ENCODE peak calls at places on chromosomes 13 and 19, in nine cellular contexts. V is GM12865; P is NCI-H1092 treated with DMSO at 0.1 percent for 48 hours; X is GM18507; U is NK-92 treated with Interleukin-12 subunit alpha and Interleukin-12 subunit beta, amount 100 ng/mL, for 24 hours; M is stimulated activated naive CD8-positive, alpha-beta T cell treated with anti-CD3 and anti-CD28 coated beads, Interleukin-15, amount 100 ng/mL, for 72 hours; N is CD4-positive, alpha-beta T cell; D is stimulated activated effector memory CD8-positive, alpha-beta T cell treated with anti-CD3 and anti-CD28 coated beads, Interleukin-12 subunit alpha, Interleukin-12 subunit beta, amount 100 ng/mL, for 72 hours; F is iPS-NIHi11. C is an unnamed sample.

GRCh38 chr19:50870417-50871089 is 2.7 kb upstream of the KLK2 start:
- DNase-seq in D (peak), X (no peak), P (no peak), F (no peak), V (peak), M (no peak), U (no peak), N (no peak), C (no peak)

GRCh38 chr19:17555929-17556813 is 722 bp downstream of the COLGALT1 start:
- DNase-seq in M (no peak), X (no peak), V (peak), N (peak), P (peak), D (peak), F (peak), U (peak), C (peak)

GRCh38 chr13:112545866-112546265 is 42.1 kb downstream of the TUBGCP3 start:
- DNase-seq in D (no peak), P (no peak), N (no peak), U (no peak), X (no peak), V (no peak), F (no peak), M (no peak), C (no peak)

GRCh38 chr13:80881495-80882482 is 540.9 kb upstream of the SPRY2 start:
- DNase-seq in F (no peak), P (peak), N (no peak), V (no peak), D (no peak), X (no peak), M (no peak), U (no peak), C (no peak)

GRCh38 chr13:32115069-32115468 is 83.5 kb downstream of the FRY start:
- DNase-seq in N (no peak), P (no peak), V (peak), D (no peak), F (no peak), M (no peak), U (no peak), X (no peak), C (peak)

GRCh38 chr19:1651548-1652394 is 644 bp downstream of the TCF3 start:
- DNase-seq in D (peak), M (peak), P (no peak), N (peak), V (peak), X (no peak), F (peak), U (no peak), C (no peak)

GRCh38 chr13:66835040-66835628 is 395.0 kb downstream of the PCDH9 start:
- DNase-seq in P (peak), U (no peak), D (no peak), M (no peak), F (peak), X (no peak), V (no peak), N (no peak), C (peak)

GRCh38 chr13:99797716-99798115 is 173.9 kb downstream of the ZIC5 start:
- DNase-seq in M (no peak), N (no peak), P (no peak), U (no peak), D (no peak), V (no peak), F (no peak), X (no peak), C (no peak)

GRCh38 chr19:1925544-1925943 is 15.4 kb upstream of the CSNK1G2 start:
- DNase-seq in M (no peak), U (no peak), F (no peak), P (no peak), N (no peak), X (no peak), V (no peak), D (no peak), C (no peak)

GRCh38 chr13:43305416-43305815 is 282.0 kb downstream of the DNAJC15 start:
- DNase-seq in P (no peak), M (no peak), U (no peak), D (no peak), V (no peak), X (no peak), N (no peak), F (no peak), C (no peak)

GRCh38 chr13:113035209-113035800 is 66.3 kb downstream of the MCF2L start:
- DNase-seq in N (no peak), V (no peak), X (no peak), M (no peak), D (no peak), F (no peak), P (no peak), U (no peak), C (no peak)

GRCh38 chr19:49953376-49953775 is 7.6 kb downstream of the SIGLEC11 start:
- DNase-seq in N (no peak), V (no peak), D (no peak), X (no peak), U (no peak), F (no peak), P (no peak), M (no peak), C (no peak)

GRCh38 chr19:52086481-52086880 is 9.1 kb downstream of the ZNF841 start:
- DNase-seq in F (no peak), P (no peak), U (no peak), N (no peak), D (no peak), X (no peak), V (no peak), M (no peak), C (no peak)